ENCODE peak calls at places on chromosome 1, in five cellular contexts. G is HCT116, O is H1, F is K562, P is SK-N-SH. X is an unnamed sample.

GRCh38 chr1:174217787-174218574 is 58.7 kb downstream of the RABGAP1L start:
- DNase-seq in G (peak), O (no peak), P (peak), F (peak), X (peak)

GRCh38 chr1:192489046-192489445 is 86.5 kb upstream of the RGS1 start:
- DNase-seq in O (no peak), G (no peak), F (no peak), P (peak), X (no peak)

GRCh38 chr1:101915597-101915996 is 81.1 kb downstream of the OLFM3 start:
- DNase-seq in O (no peak), P (no peak), F (no peak), G (no peak), X (no peak)

GRCh38 chr1:206507395-206508129 is at the start of gene RASSF5:
- DNase-seq in F (peak), O (peak), P (peak), G (no peak), X (peak)

GRCh38 chr1:247415423-247416361 is at the start of gene NLRP3:
- DNase-seq in F (no peak), P (no peak), O (no peak), G (no peak), X (peak)

GRCh38 chr1:33563702-33564101 is 91.3 kb downstream of the ZSCAN20 start:
- DNase-seq in G (no peak), O (no peak), P (no peak), F (no peak), X (no peak)

GRCh38 chr1:53060580-53060979 is 1.4 kb upstream of the PODN start:
- DNase-seq in P (no peak), G (no peak), O (no peak), F (no peak), X (no peak)

GRCh38 chr1:206969090-206969489 is 1.2 kb downstream of the FCAMR start:
- DNase-seq in G (no peak), P (no peak), F (no peak), O (no peak), X (no peak)

GRCh38 chr1:162703708-162704107 is 71.4 kb downstream of the DDR2 start:
- DNase-seq in O (no peak), G (no peak), P (no peak), F (no peak), X (no peak)

GRCh38 chr1:28091043-28091781 is 2.8 kb upstream of the EYA3 start:
- DNase-seq in O (peak), F (peak), G (peak), P (peak), X (peak)

GRCh38 chr1:7280257-7280656 is 490.8 kb upstream of the VAMP3 start:
- DNase-seq in G (no peak), P (no peak), O (peak), F (no peak), X (no peak)

GRCh38 chr1:161487483-161487827 is 17.8 kb upstream of the FCGR2A start:
- DNase-seq in P (no peak), O (no peak), F (peak), G (no peak), X (no peak)

GRCh38 chr1:208302702-208303101 is 58.5 kb upstream of the PLXNA2 start:
- DNase-seq in P (no peak), F (no peak), G (no peak), O (no peak), X (no peak)

GRCh38 chr1:10107985-10108663 is 75.4 kb downstream of the UBE4B start:
- DNase-seq in G (peak), P (no peak), F (no peak), O (no peak), X (no peak)

GRCh38 chr1:157673008-157673407 is 27.6 kb downstream of the FCRL3 start:
- DNase-seq in F (no peak), O (no peak), G (no peak), P (no peak), X (no peak)

GRCh38 chr1:231590453-231591198 is 36.0 kb upstream of the DISC1 start:
- DNase-seq in G (peak), P (peak), F (peak), O (peak), X (peak)

GRCh38 chr1:14334336-14335176 is 263.9 kb upstream of the KAZN start:
- DNase-seq in G (no peak), O (no peak), P (no peak), F (peak), X (no peak)

GRCh38 chr1:224525411-224526040 is 90.6 kb upstream of the CNIH3 start:
- DNase-seq in O (no peak), F (no peak), P (no peak), G (no peak), X (no peak)

GRCh38 chr1:232568906-232569305 is 61.0 kb downstream of the SIPA1L2 start:
- DNase-seq in O (no peak), P (no peak), F (no peak), G (no peak), X (no peak)

GRCh38 chr1:153355445-153356071 is 2.1 kb upstream of the S100A9 start:
- DNase-seq in F (peak), O (peak), G (peak), P (peak), X (peak)

GRCh38 chr1:182146286-182146685 is 84.8 kb upstream of the ZNF648 start:
- DNase-seq in F (no peak), G (no peak), P (no peak), O (no peak), X (no peak)

GRCh38 chr1:85311818-85312217 is 35.4 kb upstream of the BCL10 start:
- DNase-seq in G (no peak), O (no peak), F (no peak), P (no peak), X (no peak)

GRCh38 chr1:85308837-85309350 is 32.5 kb upstream of the BCL10 start:
- DNase-seq in P (no peak), O (no peak), G (no peak), F (no peak), X (no peak)

GRCh38 chr1:85303440-85304162 is 27.2 kb upstream of the BCL10 start:
- DNase-seq in O (no peak), P (no peak), F (peak), G (no peak), X (no peak)

GRCh38 chr1:85307987-85308836 is 31.8 kb upstream of the BCL10 start:
- DNase-seq in F (peak), P (peak), O (peak), G (peak), X (peak)

GRCh38 chr1:85306236-85306635 is 29.8 kb upstream of the BCL10 start:
- DNase-seq in F (no peak), G (no peak), P (no peak), O (no peak), X (no peak)
- TF ChIP-seq POLR2AphosphoS5 in F (no peak), G (no peak), P (no peak), O (no peak), X (no peak)

GRCh38 chr1:110189181-110189580 is 20.9 kb upstream of the KCNC4 start:
- DNase-seq in P (no peak), F (no peak), G (no peak), O (no peak), X (no peak)
- H2AFZ ChIP-seq in P (no peak), F (no peak), G (no peak), O (no peak), X (no peak)

GRCh38 chr1:2335721-2336475 is 55.5 kb downstream of the MORN1 start:
- DNase-seq in P (no peak), F (no peak), O (no peak), G (no peak), X (no peak)
- TF ChIP-seq POLR2AphosphoS5 in P (no peak), F (no peak), O (no peak), G (no peak), X (no peak)

GRCh38 chr1:175842545-175842944 is 99.2 kb upstream of the TNR start:
- DNase-seq in P (no peak), G (no peak), F (no peak), O (no peak), X (no peak)

GRCh38 chr1:175841613-175842234 is 98.3 kb upstream of the TNR start:
- DNase-seq in F (no peak), P (no peak), G (no peak), O (no peak), X (no peak)

GRCh38 chr1:175840787-175841186 is 97.4 kb upstream of the TNR start:
- DNase-seq in P (no peak), G (no peak), O (no peak), F (no peak), X (no peak)

GRCh38 chr1:175844877-175845276 is 101.5 kb upstream of the TNR start:
- DNase-seq in P (no peak), F (no peak), G (no peak), O (no peak), X (peak)

GRCh38 chr1:175839678-175840669 is 96.6 kb upstream of the TNR start:
- DNase-seq in O (no peak), P (peak), G (no peak), F (no peak), X (no peak)
- H2AFZ ChIP-seq in O (peak), P (no peak), G (no peak), F (no peak), X (peak)

GRCh38 chr1:97502360-97502759 is 418.5 kb downstream of the DPYD start:
- DNase-seq in P (no peak), G (no peak), O (no peak), F (no peak), X (no peak)
- TF ChIP-seq POLR2AphosphoS5 in P (no peak), G (no peak), O (no peak), F (no peak), X (no peak)

GRCh38 chr1:29202053-29202452 is 20.4 kb upstream of the SRSF4 start:
- DNase-seq in F (no peak), G (no peak), O (no peak), P (no peak), X (no peak)

GRCh38 chr1:29200905-29201594 is 19.4 kb upstream of the SRSF4 start:
- DNase-seq in F (no peak), P (no peak), O (no peak), G (no peak), X (no peak)

GRCh38 chr1:29202584-29203340 is 21.1 kb upstream of the SRSF4 start:
- DNase-seq in G (peak), O (peak), P (peak), F (peak), X (peak)

GRCh38 chr1:29197993-29198392 is 16.3 kb upstream of the SRSF4 start:
- DNase-seq in F (no peak), G (no peak), O (no peak), P (no peak), X (no peak)

GRCh38 chr1:29201595-29202051 is 19.9 kb upstream of the SRSF4 start:
- DNase-seq in G (no peak), P (no peak), F (no peak), O (no peak), X (no peak)
- H2AFZ ChIP-seq in G (no peak), P (no peak), F (no peak), O (no peak), X (no peak)